ENCODE peak calls at places on chromosomes 12 and 14, in four cellular contexts. W, J, D and H are unnamed samples.

GRCh38 chr12:47164730-47165439 is 85.1 kb upstream of the AMIGO2 start:
- DNase-seq in W (peak), D (peak), J (no peak), H (peak)

GRCh38 chr14:103623883-103624482 is 5.0 kb upstream of the KLC1 start:
- DNase-seq in D (peak), W (no peak), J (no peak), H (no peak)

GRCh38 chr14:45251912-45252311 is 1.1 kb downstream of the MIS18BP1 start:
- DNase-seq in J (no peak), D (peak), W (peak), H (no peak)

GRCh38 chr12:29131539-29131938 is 17.5 kb upstream of the FAR2 start:
- DNase-seq in D (peak), J (no peak), W (peak), H (no peak)

GRCh38 chr12:65761301-65761700 is 63.0 kb upstream of the HMGA2 start:
- DNase-seq in J (no peak), D (no peak), W (no peak), H (no peak)

GRCh38 chr14:106141242-106142220 is 615.1 kb downstream of the TMEM121 start:
- DNase-seq in J (no peak), D (no peak), W (no peak), H (no peak)

GRCh38 chr14:24965934-24966593 is 83.9 kb downstream of the STXBP6 start:
- DNase-seq in W (peak), D (peak), J (no peak), H (peak)

GRCh38 chr14:99752486-99753121 is 40.6 kb upstream of the EML1 start:
- DNase-seq in D (peak), J (peak), W (peak), H (peak)

GRCh38 chr14:96037891-96038557 is 1.1 kb upstream of the C14orf132 start:
- DNase-seq in J (no peak), W (peak), D (peak), H (no peak)

GRCh38 chr12:79886917-79887519 is 47.9 kb downstream of the PPP1R12A start:
- DNase-seq in W (peak), D (peak), J (no peak), H (peak)

GRCh38 chr12:81167694-81168093 is 89.8 kb downstream of the ACSS3 start:
- DNase-seq in J (no peak), D (peak), W (peak), H (no peak)

GRCh38 chr12:48985475-48985897 is 7.4 kb downstream of the WNT1 start:
- DNase-seq in J (no peak), W (no peak), D (no peak), H (no peak)

GRCh38 chr14:65131176-65131765 is 29.0 kb upstream of the MAX start:
- DNase-seq in J (no peak), D (no peak), W (peak), H (peak)

GRCh38 chr12:111607239-111607638 is 8.1 kb upstream of the ATXN2 start:
- DNase-seq in J (no peak), D (no peak), W (no peak), H (no peak)

GRCh38 chr12:18898469-18898868 is 160.6 kb downstream of the CAPZA3 start:
- DNase-seq in W (peak), D (no peak), J (no peak), H (no peak)

GRCh38 chr12:27013606-27014084 is 539 bp downstream of the TM7SF3 start:
- DNase-seq in D (peak), W (peak), J (no peak), H (no peak)

GRCh38 chr12:75457191-75457590 is 23.4 kb upstream of the GLIPR1 start:
- DNase-seq in D (peak), W (no peak), J (no peak), H (no peak)

GRCh38 chr12:116385486-116386217 is 108.2 kb upstream of the MED13L start:
- DNase-seq in J (no peak), D (no peak), W (no peak), H (no peak)

GRCh38 chr14:76350671-76351070 is 25.3 kb upstream of the ESRRB start:
- DNase-seq in J (no peak), D (no peak), W (no peak), H (no peak)

GRCh38 chr12:83514372-83514771 is 827.7 kb downstream of the TMTC2 start:
- DNase-seq in D (no peak), J (no peak), W (no peak), H (no peak)

GRCh38 chr12:117579939-117580717 is 218.7 kb upstream of the NOS1 start:
- DNase-seq in W (peak), J (no peak), D (no peak), H (no peak)

GRCh38 chr12:117574655-117575054 is 213.2 kb upstream of the NOS1 start:
- DNase-seq in W (no peak), J (no peak), D (no peak), H (no peak)

GRCh38 chr12:117580718-117581062 is 219.3 kb upstream of the NOS1 start:
- DNase-seq in D (no peak), W (peak), J (peak), H (no peak)

GRCh38 chr12:117577122-117577657 is 215.8 kb upstream of the NOS1 start:
- DNase-seq in W (no peak), D (no peak), J (no peak), H (no peak)

DNA sequence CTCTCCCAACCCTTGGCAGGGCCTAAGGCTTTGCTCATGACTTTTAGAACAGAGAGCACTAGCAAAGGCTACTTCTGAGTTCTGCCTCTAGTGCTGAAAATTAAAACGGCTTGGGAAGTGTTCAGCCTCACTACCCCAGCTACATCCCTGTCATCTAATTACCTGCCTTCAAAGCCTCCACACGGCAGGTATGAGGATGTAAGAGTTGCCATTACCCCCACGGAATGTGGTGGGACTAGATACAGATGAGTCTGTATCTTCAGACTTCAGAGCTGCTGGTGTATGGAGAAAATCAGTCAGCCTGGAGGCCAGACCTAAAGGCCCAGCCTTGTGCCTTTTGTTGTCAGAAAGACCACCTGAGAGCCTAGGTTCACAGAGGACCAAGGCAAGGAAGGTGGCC is 214.6 kb upstream of the NOS1 start:
- DNase-seq in W (no peak), J (no peak), D (no peak), H (no peak)
- H3K4me3 ChIP-seq in W (no peak), J (no peak), D (no peak), H (no peak)

DNA sequence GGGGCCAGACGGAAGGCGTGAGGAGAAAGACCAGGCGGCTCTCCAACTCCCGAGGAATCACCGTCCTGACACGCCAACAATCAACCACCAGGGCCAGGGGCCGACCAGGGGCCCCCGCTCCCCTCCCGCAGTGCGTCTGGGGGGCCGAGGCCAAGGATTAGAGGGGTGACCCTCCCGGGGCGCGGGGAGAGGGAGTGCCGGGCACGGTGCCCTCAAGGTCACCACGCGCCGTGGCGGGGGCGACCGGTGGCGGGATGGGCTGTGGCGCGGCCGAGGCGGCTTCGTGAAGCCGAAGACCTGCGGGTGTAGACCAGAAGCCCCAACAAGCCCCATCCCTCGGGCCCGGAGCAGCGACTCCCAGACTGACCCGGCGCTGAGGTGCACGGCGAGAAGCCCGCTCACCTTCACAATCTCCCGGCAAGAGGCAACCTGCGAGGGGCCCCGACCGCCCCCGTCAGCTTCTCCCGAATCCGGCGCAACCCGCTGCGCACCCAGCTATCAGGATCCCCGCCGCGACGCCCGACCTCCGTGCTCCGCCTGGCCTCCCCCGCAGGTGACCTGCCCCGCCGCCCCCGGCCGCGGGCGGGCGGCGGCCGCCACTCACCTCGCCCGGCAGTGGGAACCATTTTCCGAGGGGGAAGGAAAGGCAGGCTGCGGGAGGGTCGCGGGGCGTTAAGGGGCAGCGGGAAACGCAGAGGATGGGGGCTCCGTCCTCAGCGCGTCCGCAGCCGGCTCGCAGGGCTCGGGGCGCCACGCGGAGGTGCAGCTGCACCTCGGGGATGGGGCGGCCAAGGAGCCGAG is 446 bp downstream of the ATP2B1 start:
- DNase-seq in J (peak), D (peak), W (no peak), H (no peak)
- TF ChIP-seq CTCF in J (no peak), D (no peak), W (no peak), H (peak)

GRCh38 chr12:62715086-62715786 is 219.7 kb downstream of the PPM1H start:
- DNase-seq in W (no peak), D (no peak), J (no peak), H (no peak)

GRCh38 chr12:62716037-62716436 is 218.9 kb downstream of the PPM1H start:
- DNase-seq in W (no peak), J (no peak), D (no peak), H (no peak)

GRCh38 chr12:62716866-62717477 is 218.0 kb downstream of the PPM1H start:
- DNase-seq in D (no peak), J (no peak), W (no peak), H (no peak)

GRCh38 chr12:62719027-62719426 is 215.9 kb downstream of the PPM1H start:
- DNase-seq in J (no peak), W (no peak), D (no peak), H (no peak)

GRCh38 chr12:62717636-62718035 is 217.3 kb downstream of the PPM1H start:
- DNase-seq in D (no peak), J (no peak), W (no peak), H (no peak)
- H3K4me3 ChIP-seq in D (no peak), J (no peak), W (no peak), H (no peak)

DNA sequence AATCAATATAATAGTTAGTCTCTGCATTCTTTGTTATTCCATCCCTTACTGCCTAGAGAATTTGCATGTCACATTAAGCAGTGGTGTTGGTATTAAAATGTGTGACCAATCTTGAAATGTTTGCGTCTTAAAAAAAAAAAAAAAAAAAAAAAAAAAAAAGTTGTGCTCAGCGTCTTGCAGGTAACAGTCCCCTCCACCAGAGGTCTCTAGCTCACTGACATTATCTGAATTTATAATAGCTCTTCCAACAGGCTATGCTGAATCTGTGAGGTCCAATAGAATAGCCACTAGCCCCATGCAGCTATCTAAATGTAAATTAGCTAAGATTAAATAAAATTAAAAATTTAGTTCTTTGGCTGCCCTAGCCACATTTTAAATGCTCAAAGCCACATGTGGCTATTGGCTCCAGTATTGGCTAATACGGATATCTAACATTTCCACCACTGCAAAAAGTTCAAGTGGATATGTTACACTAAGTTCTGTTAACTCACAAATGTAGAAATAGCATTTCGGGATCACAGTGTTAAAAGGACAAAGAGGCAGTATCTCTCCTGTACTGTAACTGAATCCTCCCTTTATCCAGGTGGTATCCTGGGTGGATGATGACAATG is 28.7 kb downstream of the NKX2-8 start:
- DNase-seq in W (peak), D (peak), J (no peak), H (peak)
- TF ChIP-seq CTCF in W (peak), D (peak), J (no peak), H (peak)

GRCh38 chr12:57610553-57611115 is 601 bp upstream of the ARHGEF25 start:
- DNase-seq in D (no peak), J (peak), W (no peak), H (no peak)
- H3K4me3 ChIP-seq in D (peak), J (peak), W (peak), H (peak)